ENCODE peak calls at places on chromosomes 12 and 14, in eight cellular contexts. O, N, X, J, A, P, H and C are unnamed samples.

GRCh38 chr12:69108024-69108423 is 131.3 kb upstream of the CPSF6 start:
- DNase-seq in X (no peak), N (no peak), J (no peak), O (no peak), H (no peak), P (no peak), A (peak), C (no peak)

GRCh38 chr14:29906256-29906885 is 21.3 kb downstream of the PRKD1 start:
- DNase-seq in O (no peak), X (no peak), H (no peak), J (peak), A (no peak), N (no peak), P (no peak), C (no peak)

GRCh38 chr12:46472893-46473633 is 100.5 kb upstream of the SLC38A2 start:
- DNase-seq in X (peak), A (peak), J (peak), H (no peak), N (no peak), O (no peak), P (no peak), C (no peak)

GRCh38 chr12:93803408-93803807 is 126.2 kb downstream of the CRADD start:
- DNase-seq in H (no peak), N (no peak), A (peak), J (peak), X (peak), P (no peak), O (no peak), C (peak)

GRCh38 chr12:99386907-99387306 is 260.6 kb upstream of the GARIN6 start:
- DNase-seq in H (peak), X (peak), A (peak), N (no peak), O (no peak), P (no peak), J (no peak), C (no peak)

GRCh38 chr14:56215180-56215579 is 97.0 kb downstream of the PELI2 start:
- DNase-seq in N (no peak), P (no peak), J (no peak), O (no peak), A (no peak), X (no peak), H (no peak), C (no peak)

GRCh38 chr14:23539209-23539866 is 12.2 kb downstream of the ZFHX2 start:
- DNase-seq in P (no peak), H (peak), X (no peak), A (peak), J (peak), O (no peak), N (no peak), C (no peak)

GRCh38 chr12:80316141-80316700 is 127.8 kb upstream of the PTPRQ start:
- DNase-seq in J (no peak), O (no peak), A (no peak), N (no peak), H (no peak), P (no peak), X (no peak), C (no peak)

GRCh38 chr12:39178837-39179236 is 264.1 kb downstream of the KIF21A start:
- DNase-seq in J (no peak), O (no peak), A (no peak), P (no peak), H (no peak), N (no peak), X (no peak), C (no peak)